ENCODE peak calls at places on chromosomes 7 and 10, in four cellular contexts. One of them, this sample, is unnamed.

GRCh38 chr7:128877756-128878120 is 15.1 kb downstream of the ATP6V1F start:
- DNase-seq in SK-N-SH: no peak
- DNase-seq in lower lobe of right lung: no peak
- DNase-seq in Peyer's patch: no peak
- DNase-seq in this sample: no peak

GRCh38 chr7:129958643-129959479 is 6.1 kb upstream of the UBE2H start:
- DNase-seq in lower lobe of right lung: no peak
- DNase-seq in Peyer's patch: no peak
- DNase-seq in SK-N-SH: peak
- DNase-seq in this sample: no peak

GRCh38 chr7:116571037-116571436 is 46.2 kb downstream of the CAV1 start:
- DNase-seq in lower lobe of right lung: no peak
- DNase-seq in SK-N-SH: no peak
- DNase-seq in Peyer's patch: no peak
- DNase-seq in this sample: peak

GRCh38 chr10:60490013-60490412 is 100.3 kb upstream of the ANK3 start:
- DNase-seq in Peyer's patch: no peak
- DNase-seq in lower lobe of right lung: no peak
- DNase-seq in SK-N-SH: no peak
- DNase-seq in this sample: peak

GRCh38 chr10:10911471-10911921 is 106.2 kb upstream of the CELF2 start:
- DNase-seq in lower lobe of right lung: peak
- DNase-seq in SK-N-SH: no peak
- DNase-seq in Peyer's patch: peak
- DNase-seq in this sample: peak

GRCh38 chr10:47198221-47198620 is 101.8 kb upstream of the GDF10 start:
- DNase-seq in Peyer's patch: no peak
- DNase-seq in lower lobe of right lung: no peak
- DNase-seq in SK-N-SH: no peak
- DNase-seq in this sample: no peak

GRCh38 chr10:17026686-17027485 is 102.7 kb downstream of the CUBN start:
- DNase-seq in lower lobe of right lung: no peak
- DNase-seq in Peyer's patch: no peak
- DNase-seq in SK-N-SH: no peak
- DNase-seq in this sample: no peak

GRCh38 chr10:129041916-129042315 is 425.1 kb upstream of the MGMT start:
- DNase-seq in lower lobe of right lung: no peak
- DNase-seq in Peyer's patch: no peak
- DNase-seq in SK-N-SH: no peak
- DNase-seq in this sample: no peak

DNA sequence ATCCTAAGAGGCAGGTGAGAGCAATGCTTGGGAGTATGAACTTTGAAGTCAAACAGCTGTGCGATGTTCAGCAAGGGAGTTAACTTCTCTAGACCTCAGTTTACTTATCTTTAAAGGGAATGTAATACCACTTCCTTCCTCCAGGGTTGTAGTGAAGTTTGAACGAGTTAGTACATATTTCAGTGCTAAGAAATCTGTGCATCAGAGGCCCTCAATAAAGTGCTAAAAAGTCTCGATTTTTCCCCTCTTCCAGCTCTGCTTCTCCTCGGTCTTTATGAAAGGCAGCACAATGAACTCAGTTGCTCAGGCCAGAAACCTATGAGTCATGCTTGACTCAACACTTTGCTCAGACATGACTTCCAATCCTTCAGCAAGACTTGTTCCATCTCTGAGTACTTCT is 418.9 kb downstream of the MDFIC start:
- DNase-seq in Peyer's patch: no peak
- DNase-seq in SK-N-SH: no peak
- DNase-seq in lower lobe of right lung: no peak
- DNase-seq in this sample: peak
- TF ChIP-seq CTCF in Peyer's patch: no peak
- TF ChIP-seq CTCF in SK-N-SH: peak
- TF ChIP-seq CTCF in lower lobe of right lung: peak
- TF ChIP-seq CTCF in this sample: no peak

DNA sequence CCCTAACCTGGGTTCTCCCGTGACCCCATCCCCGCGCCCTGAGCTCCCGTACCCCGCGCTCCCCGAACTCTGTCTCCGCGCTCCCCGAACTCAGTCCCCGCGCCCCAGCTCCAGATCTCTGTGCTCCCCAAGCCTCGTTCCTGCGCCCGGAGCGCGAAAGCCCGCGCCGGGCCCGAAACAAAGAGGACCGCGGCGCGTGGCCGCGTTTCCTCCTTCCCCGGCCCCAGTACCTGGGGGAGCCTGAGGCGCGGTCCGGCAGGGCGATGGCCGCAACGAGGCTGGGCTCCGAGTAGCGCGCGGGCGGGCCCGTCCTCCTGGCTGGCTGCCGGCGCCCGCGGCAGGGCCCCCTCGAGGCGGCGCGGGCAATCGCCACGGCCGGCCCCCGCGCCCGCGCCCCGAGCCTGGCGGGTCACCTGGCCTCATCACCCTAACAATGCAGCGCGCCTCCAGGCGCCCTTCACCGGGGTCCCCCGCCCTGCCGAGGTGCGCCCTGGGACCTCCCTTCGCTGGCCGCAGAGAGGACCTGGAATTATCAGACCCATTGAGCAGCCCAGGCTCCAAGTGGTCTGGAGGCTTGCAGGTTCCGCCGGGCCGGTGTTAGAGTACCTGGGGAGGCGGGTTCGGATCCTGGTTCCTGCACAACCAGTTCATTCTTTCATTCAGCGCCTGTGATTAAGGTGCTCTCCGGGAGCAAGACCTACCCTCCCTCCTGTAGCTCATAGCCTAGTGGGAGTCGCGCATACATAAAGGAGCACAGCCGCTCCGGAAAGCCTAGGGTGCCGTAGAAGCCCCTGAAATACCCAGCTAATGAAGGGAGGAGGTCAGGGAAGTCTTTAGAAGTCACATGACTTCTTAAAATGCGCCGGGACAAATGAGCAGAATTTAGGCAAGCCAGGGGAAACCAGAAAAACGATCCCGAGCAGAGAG is at the start of gene TNS3:
- DNase-seq in Peyer's patch: no peak
- DNase-seq in lower lobe of right lung: peak
- DNase-seq in SK-N-SH: peak
- DNase-seq in this sample: no peak
- TF ChIP-seq CTCF in Peyer's patch: peak
- TF ChIP-seq CTCF in lower lobe of right lung: peak
- TF ChIP-seq CTCF in SK-N-SH: peak
- TF ChIP-seq CTCF in this sample: no peak

DNA sequence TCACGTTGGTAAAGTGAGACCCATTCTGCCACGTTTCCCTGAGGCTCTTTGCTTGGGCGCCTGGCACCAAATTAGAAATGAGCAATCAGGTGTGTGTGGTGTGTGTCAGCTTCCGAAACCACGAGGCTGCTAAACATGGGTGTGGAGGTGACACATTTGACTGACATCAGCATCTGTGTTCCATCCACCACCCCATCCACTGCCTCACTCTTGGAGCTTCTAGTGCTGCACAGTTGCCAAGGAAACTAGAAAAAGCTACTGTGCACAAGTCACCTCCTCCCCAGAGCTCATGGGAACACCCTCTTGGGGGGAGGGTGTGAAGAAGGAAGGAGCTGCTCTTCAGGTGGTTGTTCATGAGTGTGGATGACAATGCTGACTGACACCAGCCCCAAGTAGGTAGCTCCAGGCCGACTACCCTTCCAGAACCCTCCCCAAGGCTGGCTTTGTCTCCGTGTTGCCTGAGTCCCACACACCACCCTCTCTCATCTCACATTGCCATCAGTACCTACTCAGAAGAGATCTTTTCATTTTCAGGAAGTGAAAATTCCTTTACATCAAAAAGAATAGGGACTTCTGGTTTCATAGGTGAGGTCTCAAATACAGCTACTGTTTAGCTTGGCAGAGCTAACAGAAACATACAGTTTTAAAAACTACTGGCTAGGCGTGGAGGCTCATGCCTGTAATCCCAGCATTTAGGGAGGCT is 152.2 kb downstream of the TMEM178B start:
- DNase-seq in Peyer's patch: no peak
- DNase-seq in lower lobe of right lung: no peak
- DNase-seq in SK-N-SH: no peak
- DNase-seq in this sample: no peak
- TF ChIP-seq CTCF in Peyer's patch: no peak
- TF ChIP-seq CTCF in lower lobe of right lung: no peak
- TF ChIP-seq CTCF in SK-N-SH: no peak
- TF ChIP-seq CTCF in this sample: no peak

GRCh38 chr10:100669616-100670015 is 75.8 kb upstream of the PAX2 start:
- DNase-seq in SK-N-SH: no peak
- DNase-seq in Peyer's patch: no peak
- DNase-seq in lower lobe of right lung: peak
- DNase-seq in this sample: no peak

GRCh38 chr10:100670368-100670767 is 75.0 kb upstream of the PAX2 start:
- DNase-seq in SK-N-SH: no peak
- DNase-seq in Peyer's patch: no peak
- DNase-seq in lower lobe of right lung: no peak
- DNase-seq in this sample: no peak

GRCh38 chr10:100672199-100672598 is 73.2 kb upstream of the PAX2 start:
- DNase-seq in lower lobe of right lung: no peak
- DNase-seq in Peyer's patch: no peak
- DNase-seq in SK-N-SH: no peak
- DNase-seq in this sample: no peak

GRCh38 chr10:100668001-100668400 is 77.4 kb upstream of the PAX2 start:
- DNase-seq in SK-N-SH: no peak
- DNase-seq in lower lobe of right lung: peak
- DNase-seq in Peyer's patch: no peak
- DNase-seq in this sample: no peak

DNA sequence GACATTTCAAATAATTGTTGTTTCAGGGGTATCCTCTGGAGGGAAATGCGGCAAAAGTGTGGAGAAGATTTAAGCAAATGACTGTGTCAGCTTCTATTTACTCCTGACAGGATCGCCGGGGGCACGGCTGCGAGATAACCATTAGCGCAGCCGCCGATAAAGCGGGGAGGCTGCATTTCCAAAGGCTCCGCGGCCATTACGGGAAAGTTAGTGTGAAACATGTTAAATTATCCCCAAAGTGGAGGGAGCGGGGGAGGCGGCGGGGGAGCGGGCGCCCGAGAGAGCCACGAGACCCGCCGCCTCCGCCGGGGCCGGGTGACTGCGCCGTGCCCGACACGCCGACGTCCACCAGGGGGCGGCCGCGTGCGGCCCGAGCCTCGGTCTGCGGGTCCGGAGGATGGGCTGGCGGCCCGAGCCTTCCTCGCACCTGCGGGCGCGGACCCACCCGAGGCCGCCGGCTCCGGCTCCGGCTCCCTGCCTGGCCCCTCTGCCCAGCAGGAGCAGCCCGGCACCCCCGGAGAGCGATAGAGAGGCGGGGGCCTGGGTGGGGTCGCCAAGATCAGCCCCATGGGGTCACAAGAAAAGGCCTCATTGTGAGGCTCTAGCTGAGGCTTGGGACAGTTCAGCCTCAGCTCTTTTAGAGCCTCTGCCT is 74.4 kb upstream of the PAX2 start:
- DNase-seq in lower lobe of right lung: peak
- DNase-seq in Peyer's patch: peak
- DNase-seq in SK-N-SH: peak
- DNase-seq in this sample: no peak
- TF ChIP-seq CTCF in lower lobe of right lung: peak
- TF ChIP-seq CTCF in Peyer's patch: peak
- TF ChIP-seq CTCF in SK-N-SH: peak
- TF ChIP-seq CTCF in this sample: peak

GRCh38 chr7:80134536-80135305 is at the start of gene GNAI1:
- DNase-seq in Peyer's patch: no peak
- DNase-seq in lower lobe of right lung: peak
- DNase-seq in SK-N-SH: peak
- DNase-seq in this sample: peak
- TF ChIP-seq CTCF in Peyer's patch: no peak
- TF ChIP-seq CTCF in lower lobe of right lung: peak
- TF ChIP-seq CTCF in SK-N-SH: peak
- TF ChIP-seq CTCF in this sample: peak

GRCh38 chr10:123145542-123146012 is 2.4 kb upstream of the HMX2 start:
- DNase-seq in SK-N-SH: peak
- DNase-seq in lower lobe of right lung: no peak
- DNase-seq in Peyer's patch: no peak
- DNase-seq in this sample: no peak

GRCh38 chr10:123143825-123144168 is 4.1 kb upstream of the HMX2 start:
- DNase-seq in Peyer's patch: no peak
- DNase-seq in lower lobe of right lung: no peak
- DNase-seq in SK-N-SH: no peak
- DNase-seq in this sample: no peak

GRCh38 chr10:123143162-123143824 is 4.6 kb upstream of the HMX2 start:
- DNase-seq in Peyer's patch: no peak
- DNase-seq in SK-N-SH: peak
- DNase-seq in lower lobe of right lung: no peak
- DNase-seq in this sample: no peak

GRCh38 chr10:123146013-123146891 is 1.7 kb upstream of the HMX2 start:
- DNase-seq in lower lobe of right lung: no peak
- DNase-seq in Peyer's patch: no peak
- DNase-seq in SK-N-SH: peak
- DNase-seq in this sample: no peak

DNA sequence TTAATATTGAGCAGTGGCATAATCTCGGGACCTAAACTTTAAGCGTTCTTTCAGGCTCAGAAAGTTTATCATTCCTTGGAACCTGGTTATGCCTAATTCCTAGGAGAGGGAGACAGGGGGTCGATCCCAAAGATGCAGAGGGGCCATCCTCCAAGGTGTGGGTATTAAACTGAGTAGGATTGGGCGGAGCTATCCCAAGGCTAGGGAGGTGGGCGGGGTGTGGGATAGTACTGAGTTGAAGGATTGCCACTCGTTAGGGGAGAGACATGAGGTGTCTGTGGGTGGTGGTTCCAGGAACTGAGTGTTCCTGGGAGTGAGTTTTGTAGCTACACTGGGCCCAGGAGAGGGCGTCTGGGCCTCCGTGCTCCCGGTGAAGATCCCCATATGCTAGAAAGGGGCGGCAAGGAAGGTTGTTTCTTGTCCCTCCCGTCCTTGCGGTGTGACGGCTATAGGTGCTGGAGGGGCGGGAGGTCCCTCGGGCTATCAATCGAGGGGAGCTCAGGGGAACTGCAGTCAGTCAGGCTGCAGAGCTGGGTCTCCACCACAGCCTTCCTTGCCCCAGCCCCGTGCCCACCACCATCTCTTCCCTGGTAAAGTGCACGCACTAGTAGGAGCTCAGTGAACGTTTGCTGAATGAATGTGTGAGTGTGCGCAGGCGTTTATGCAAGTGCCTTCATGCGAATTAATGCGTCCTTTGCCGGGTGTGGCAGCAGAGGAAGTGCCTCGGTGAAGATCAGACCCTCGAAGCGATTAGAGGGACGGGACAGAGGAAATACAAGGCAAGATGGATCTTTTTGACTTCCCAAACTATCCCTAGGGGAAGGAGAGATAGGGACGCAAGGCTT is 3.0 kb upstream of the HMX2 start:
- DNase-seq in lower lobe of right lung: no peak
- DNase-seq in SK-N-SH: peak
- DNase-seq in Peyer's patch: no peak
- DNase-seq in this sample: no peak
- TF ChIP-seq CTCF in lower lobe of right lung: no peak
- TF ChIP-seq CTCF in SK-N-SH: peak
- TF ChIP-seq CTCF in Peyer's patch: no peak
- TF ChIP-seq CTCF in this sample: peak

This sample was measured in AG09309.